ENCODE peak calls at places on chromosomes 11 and 22, in nine cellular contexts. P is HS-5; W is cerebellar nuclear complex; N is hippocampal formation; Y is progenitor cell of endocrine pancreas; U is iPS-NIHi11; K is stimulated activated CD4-positive, alpha-beta T cell treated with anti-CD3 and anti-CD28 coated beads, TNF-alpha, amount 100 ng/mL, for 4 hours; F is CD4-positive, alpha-beta T cell; J is head of caudate nucleus. H is an unnamed sample.

GRCh38 chr11:125930076-125930450 is 15.8 kb upstream of the VSIG10L2 start:
- DNase-seq in P (no peak), W (no peak), N (no peak), Y (no peak), U (no peak), K (no peak), F (no peak), J (no peak), H (no peak)

GRCh38 chr11:66115638-66116410 is 45.8 kb downstream of the PACS1 start:
- DNase-seq in P (no peak), W (no peak), N (no peak), Y (no peak), U (no peak), K (no peak), F (no peak), J (no peak), H (no peak)

GRCh38 chr11:68567553-68567952 is 107.0 kb downstream of the PPP6R3 start:
- DNase-seq in P (no peak), W (no peak), N (no peak), Y (no peak), U (no peak), K (no peak), F (no peak), J (no peak), H (no peak)

GRCh38 chr11:46625406-46625805 is 8.1 kb downstream of the ATG13 start:
- DNase-seq in P (no peak), W (no peak), N (no peak), Y (no peak), U (no peak), K (no peak), F (no peak), J (no peak), H (no peak)

GRCh38 chr11:113387605-113388211 is at the start of gene ANKK1:
- DNase-seq in P (no peak), W (no peak), N (no peak), Y (peak; percentile 35), U (peak; percentile 87), K (no peak), F (no peak), J (no peak), H (no peak)

GRCh38 chr11:62804310-62805043 is 763 bp downstream of the NXF1 start:
- DNase-seq in P (no peak), W (no peak), N (no peak), Y (no peak), U (no peak), K (no peak), F (no peak), J (no peak), H (no peak)

GRCh38 chr22:19092725-19093124 is 29.5 kb downstream of the DGCR2 start:
- DNase-seq in P (no peak), W (no peak), N (no peak), Y (no peak), U (no peak), K (no peak), F (no peak), J (no peak), H (no peak)

GRCh38 chr11:44286268-44286880 is 23.6 kb downstream of the ALX4 start:
- DNase-seq in P (no peak), W (no peak), N (peak; percentile 13), Y (peak; percentile 47), U (peak; percentile 92), K (peak; percentile 22), F (peak; percentile 30), J (peak; percentile 66), H (peak; percentile 47)

GRCh38 chr22:20509344-20510047 is 2.1 kb downstream of the MED15 start:
- DNase-seq in P (peak; percentile 89), W (no peak), N (peak; percentile 20), Y (no peak), U (no peak), K (peak; percentile 41), F (peak; percentile 42), J (peak; percentile 65), H (peak; percentile 34)

GRCh38 chr11:17385492-17385891 is 3.0 kb downstream of the KCNJ11 start:
- DNase-seq in P (no peak), W (no peak), N (no peak), Y (no peak), U (no peak), K (no peak), F (no peak), J (no peak), H (no peak)

GRCh38 chr11:57493507-57494503 is 21.7 kb downstream of the SLC43A1 start:
- DNase-seq in P (no peak), W (no peak), N (no peak), Y (peak; percentile 86), U (peak; percentile 79), K (peak; percentile 78), F (peak; percentile 68), J (peak; percentile 68), H (peak; percentile 55)

GRCh38 chr22:24459911-24460310 is 32.5 kb downstream of the ADORA2A start:
- DNase-seq in P (no peak), W (no peak), N (no peak), Y (no peak), U (no peak), K (no peak), F (no peak), J (no peak), H (no peak)

GRCh38 chr22:47687364-47687655 is 924.9 kb downstream of the TBC1D22A start:
- DNase-seq in P (no peak), W (no peak), N (no peak), Y (no peak), U (no peak), K (no peak), F (no peak), J (no peak), H (no peak)

GRCh38 chr11:2314136-2314524 is 12.3 kb downstream of the TSPAN32 start:
- DNase-seq in P (no peak), W (no peak), N (no peak), Y (no peak), U (no peak), K (no peak), F (no peak), J (peak; percentile 29), H (no peak)

GRCh38 chr22:37880668-37881440 is 25.2 kb upstream of the MICALL1 start:
- DNase-seq in P (peak; percentile 36), W (no peak), N (peak; percentile 35), Y (no peak), U (no peak), K (no peak), F (no peak), J (peak; percentile 84), H (no peak)

GRCh38 chr11:60955566-60955965 is 3.6 kb upstream of the SLC15A3 start:
- DNase-seq in P (no peak), W (no peak), N (no peak), Y (no peak), U (no peak), K (no peak), F (no peak), J (no peak), H (no peak)

GRCh38 chr11:2276999-2277328 is 6.6 kb upstream of the ASCL2 start:
- DNase-seq in P (no peak), W (no peak), N (no peak), Y (no peak), U (no peak), K (no peak), F (no peak), J (no peak), H (peak; percentile 6)

GRCh38 chr11:130601764-130602163 is 153.3 kb downstream of the ADAMTS15 start:
- DNase-seq in P (no peak), W (no peak), N (no peak), Y (no peak), U (no peak), K (no peak), F (no peak), J (no peak), H (no peak)

GRCh38 chr22:47067911-47068654 is 305.6 kb downstream of the TBC1D22A start:
- DNase-seq in P (no peak), W (no peak), N (no peak), Y (no peak), U (peak; percentile 14), K (no peak), F (no peak), J (no peak), H (no peak)

GRCh38 chr11:134579709-134580634 is 167.9 kb upstream of the B3GAT1 start:
- DNase-seq in P (no peak), W (no peak), N (no peak), Y (no peak), U (no peak), K (no peak), F (no peak), J (no peak), H (no peak)

GRCh38 chr11:75639752-75640151 is 29.1 kb downstream of the MAP6 start:
- DNase-seq in P (no peak), W (peak; percentile 78), N (peak; percentile 83), Y (no peak), U (peak; percentile 45), K (no peak), F (no peak), J (peak; percentile 86), H (no peak)

GRCh38 chr11:1890856-1891830 is 552 bp downstream of the PRR33 start:
- DNase-seq in P (no peak), W (no peak), N (no peak), Y (no peak), U (peak; percentile 30), K (no peak), F (no peak), J (no peak), H (no peak)

GRCh38 chr11:47057374-47057773 is 119.3 kb downstream of the ARFGAP2 start:
- DNase-seq in P (no peak), W (no peak), N (no peak), Y (no peak), U (no peak), K (no peak), F (no peak), J (no peak), H (no peak)

GRCh38 chr22:34437140-34437539 is 516.9 kb upstream of the LARGE1 start:
- DNase-seq in P (no peak), W (no peak), N (no peak), Y (no peak), U (no peak), K (no peak), F (no peak), J (no peak), H (no peak)

GRCh38 chr11:40241524-40242037 is 1217.9 kb downstream of the LRRC4C start:
- DNase-seq in P (no peak), W (no peak), N (no peak), Y (no peak), U (no peak), K (no peak), F (no peak), J (no peak), H (no peak)

GRCh38 chr22:29348956-29349355 is 33.5 kb upstream of the RASL10A start:
- DNase-seq in P (no peak), W (no peak), N (no peak), Y (no peak), U (no peak), K (no peak), F (no peak), J (no peak), H (no peak)

GRCh38 chr11:520428-521178 is 13.6 kb upstream of the RNH1 start:
- DNase-seq in P (no peak), W (no peak), N (no peak), Y (no peak), U (peak; percentile 20), K (no peak), F (no peak), J (no peak), H (no peak)

GRCh38 chr11:59182457-59183151 is 10.7 kb downstream of the DTX4 start:
- DNase-seq in P (no peak), W (no peak), N (no peak), Y (no peak), U (peak; percentile 75), K (no peak), F (peak; percentile 11), J (no peak), H (no peak)

GRCh38 chr11:65112226-65112550 is 516 bp downstream of the TM7SF2 start:
- DNase-seq in P (no peak), W (no peak), N (no peak), Y (no peak), U (peak; percentile 36), K (no peak), F (no peak), J (no peak), H (no peak)

GRCh38 chr22:33921576-33922181 is 1.4 kb upstream of the LARGE1 start:
- DNase-seq in P (no peak), W (no peak), N (peak; percentile 52), Y (peak; percentile 76), U (peak; percentile 71), K (no peak), F (no peak), J (peak; percentile 83), H (no peak)

GRCh38 chr11:68118753-68119448 is 2.3 kb downstream of the CHKA start:
- DNase-seq in P (no peak), W (no peak), N (no peak), Y (no peak), U (no peak), K (no peak), F (no peak), J (peak; percentile 36), H (no peak)